ENCODE peak calls at places on chromosome 12, in nine cellular contexts. D, M, P, U, A, C, E, Z and N are unnamed samples.

GRCh38 chr12:109630815-109631214 is 57.2 kb downstream of the MVK start:
- DNase-seq in E (no peak), U (no peak), D (no peak), A (no peak), P (no peak), C (no peak), M (no peak), Z (peak; percentile 14), N (no peak)

GRCh38 chr12:98211914-98212695 is 303.3 kb upstream of the TMPO start:
- DNase-seq in C (no peak), A (no peak), D (peak; percentile 3), M (no peak), P (peak; percentile 9), U (no peak), Z (no peak), E (no peak), N (no peak)

GRCh38 chr12:78804262-78804661 is 60.3 kb upstream of the SYT1 start:
- DNase-seq in A (no peak), P (no peak), E (no peak), M (no peak), Z (no peak), U (no peak), D (no peak), C (no peak), N (peak; percentile 54)

GRCh38 chr12:114163766-114164165 is 197.6 kb upstream of the RBM19 start:
- DNase-seq in C (no peak), E (no peak), Z (no peak), D (peak; percentile 90), P (peak; percentile 90), A (no peak), U (no peak), M (no peak), N (no peak)

GRCh38 chr12:6183689-6184441 is 16.3 kb upstream of the CD9 start:
- DNase-seq in C (no peak), D (peak; percentile 63), A (no peak), P (peak; percentile 67), Z (no peak), E (no peak), M (no peak), U (no peak), N (no peak)

GRCh38 chr12:54602661-54603060 is 14.2 kb upstream of the PPP1R1A start:
- DNase-seq in Z (no peak), D (no peak), C (no peak), E (no peak), U (no peak), M (no peak), A (no peak), P (no peak), N (no peak)

GRCh38 chr12:42756841-42757661 is 167.5 kb upstream of the PRICKLE1 start:
- DNase-seq in C (no peak), U (no peak), M (peak; percentile 51), D (peak; percentile 86), A (no peak), E (no peak), P (peak; percentile 33), Z (peak; percentile 81), N (no peak)

GRCh38 chr12:29611906-29612305 is 114.4 kb upstream of the OVCH1 start:
- DNase-seq in Z (no peak), E (no peak), C (no peak), D (no peak), P (no peak), M (peak; percentile 29), U (peak; percentile 87), A (no peak), N (no peak)

GRCh38 chr12:7131502-7131866 is 1.3 kb downstream of the CLSTN3 start:
- DNase-seq in E (no peak), C (no peak), P (no peak), A (no peak), D (no peak), Z (peak; percentile 37), M (no peak), U (no peak), N (no peak)

GRCh38 chr12:39124768-39125167 is 219.4 kb upstream of the CPNE8 start:
- DNase-seq in E (no peak), A (no peak), U (no peak), D (no peak), P (no peak), M (no peak), C (no peak), Z (no peak), N (no peak)

GRCh38 chr12:25495336-25496097 is 57.6 kb downstream of the LMNTD1 start:
- DNase-seq in M (peak; percentile 44), D (peak; percentile 80), C (no peak), E (no peak), A (no peak), P (peak; percentile 18), Z (peak; percentile 23), U (no peak), N (no peak)

GRCh38 chr12:17077594-17077993 is 471.6 kb upstream of the LMO3 start:
- DNase-seq in E (no peak), C (no peak), M (no peak), U (no peak), D (no peak), A (no peak), P (no peak), Z (no peak), N (no peak)

GRCh38 chr12:54932691-54933090 is 51.9 kb downstream of the TESPA1 start:
- DNase-seq in U (peak; percentile 41), Z (no peak), D (no peak), M (no peak), C (no peak), E (peak; percentile 33), A (no peak), P (no peak), N (no peak)

GRCh38 chr12:102095677-102096263 is 24.1 kb downstream of the NUP37 start:
- DNase-seq in A (no peak), E (no peak), P (peak; percentile 55), D (peak; percentile 25), M (peak; percentile 3), U (peak; percentile 26), C (no peak), Z (no peak), N (no peak)

GRCh38 chr12:3641428-3641883 is 111.5 kb downstream of the CRACR2A start:
- DNase-seq in Z (no peak), U (no peak), E (peak; percentile 38), P (peak; percentile 90), D (peak; percentile 77), A (no peak), C (no peak), M (peak; percentile 41), N (no peak)

GRCh38 chr12:104306376-104306775 is 2.8 kb downstream of the EID3 start:
- DNase-seq in D (no peak), M (no peak), C (no peak), U (no peak), P (no peak), A (no peak), E (no peak), Z (no peak), N (no peak)

GRCh38 chr12:45235087-45236025 is 19.5 kb downstream of the ANO6 start:
- DNase-seq in Z (peak; percentile 80), P (peak; percentile 85), M (no peak), U (no peak), D (peak; percentile 78), C (peak; percentile 33), A (no peak), E (no peak), N (no peak)

GRCh38 chr12:75327642-75328041 is 2.5 kb downstream of the CAPS2 start:
- DNase-seq in M (no peak), U (no peak), D (no peak), E (no peak), A (no peak), P (no peak), C (no peak), Z (no peak), N (no peak)

GRCh38 chr12:92210062-92210461 is 64.4 kb upstream of the BTG1 start:
- DNase-seq in D (no peak), C (no peak), Z (no peak), M (no peak), U (no peak), P (peak; percentile 6), A (no peak), E (no peak), N (no peak)

GRCh38 chr12:1531654-1532366 is 62.6 kb downstream of the FBXL14 start:
- DNase-seq in E (no peak), A (no peak), D (no peak), P (no peak), U (no peak), C (no peak), M (no peak), Z (no peak), N (peak; percentile 58)

GRCh38 chr12:114682920-114683708 is 861 bp downstream of the TBX3 start:
- DNase-seq in U (no peak), D (peak; percentile 42), C (no peak), E (no peak), Z (no peak), P (peak; percentile 73), A (no peak), M (no peak), N (no peak)

GRCh38 chr12:49970658-49971057 is 2.1 kb upstream of the AQP6 start:
- DNase-seq in M (no peak), Z (no peak), P (no peak), A (no peak), D (no peak), U (no peak), E (no peak), C (no peak), N (no peak)

GRCh38 chr12:121786441-121786825 is 7.1 kb downstream of the RHOF start:
- DNase-seq in E (no peak), M (peak; percentile 80), D (peak; percentile 91), U (no peak), A (no peak), Z (peak; percentile 96), C (peak; percentile 75), P (peak; percentile 85), N (peak; percentile 84)

GRCh38 chr12:67921286-67921685 is 68.0 kb upstream of the IFNG-AS1 start:
- DNase-seq in D (no peak), C (no peak), A (no peak), M (no peak), Z (no peak), P (no peak), E (no peak), U (no peak), N (no peak)

GRCh38 chr12:7542813-7543212 is 39.2 kb upstream of the CD163 start:
- DNase-seq in A (no peak), E (no peak), M (no peak), C (no peak), Z (no peak), U (no peak), P (no peak), D (peak; percentile 88), N (no peak)

GRCh38 chr12:27193854-27194544 is 50.1 kb upstream of the STK38L start:
- DNase-seq in E (peak; percentile 63), M (peak; percentile 56), U (no peak), P (peak; percentile 69), D (peak; percentile 90), A (no peak), C (no peak), Z (no peak), N (no peak)

GRCh38 chr12:131142891-131143637 is 189.4 kb downstream of the ADGRD1 start:
- DNase-seq in P (no peak), D (no peak), M (no peak), U (no peak), C (no peak), A (no peak), Z (no peak), E (no peak), N (no peak)

GRCh38 chr12:54196396-54196795 is 7.6 kb upstream of the SMUG1 start:
- DNase-seq in U (no peak), E (no peak), A (no peak), Z (no peak), P (no peak), D (no peak), M (no peak), C (no peak), N (no peak)

GRCh38 chr12:48004039-48004940 is at the start of gene COL2A1:
- DNase-seq in M (no peak), A (no peak), D (peak; percentile 7), Z (no peak), P (peak; percentile 33), U (peak; percentile 39), E (peak; percentile 36), C (no peak), N (no peak)

GRCh38 chr12:117036046-117036445 is 63.2 kb downstream of the TESC start:
- DNase-seq in D (no peak), C (no peak), M (no peak), E (no peak), A (no peak), Z (no peak), U (peak; percentile 75), P (no peak), N (no peak)

GRCh38 chr12:130083746-130084145 is 78.5 kb upstream of the FZD10 start:
- DNase-seq in E (no peak), P (no peak), U (no peak), M (no peak), D (no peak), C (no peak), A (no peak), Z (no peak), N (no peak)